ENCODE peak calls at places on chromosome 1, in five cellular contexts. V is stomach, J is HCT116, N is transverse colon, R is K562. G is an unnamed sample.

GRCh38 chr1:32724678-32725594 is 22.4 kb upstream of the SYNC start:
- DNase-seq in R (peak), N (peak), J (peak), V (peak), G (no peak)

GRCh38 chr1:36076979-36077573 is 6.8 kb upstream of the TEKT2 start:
- DNase-seq in J (no peak), R (no peak), N (no peak), V (no peak), G (no peak)

GRCh38 chr1:116374340-116375164 is 1.5 kb downstream of the ATP1A1 start:
- DNase-seq in N (peak), V (no peak), R (no peak), J (no peak), G (no peak)

GRCh38 chr1:50972766-50973165 is 2.7 kb downstream of the CDKN2C start:
- DNase-seq in J (no peak), N (no peak), V (no peak), R (no peak), G (no peak)

GRCh38 chr1:40948741-40949528 is 30.6 kb upstream of the CTPS1 start:
- DNase-seq in N (peak), V (peak), R (peak), J (peak), G (no peak)

GRCh38 chr1:109425902-109426277 is 358 bp downstream of the PSMA5 start:
- DNase-seq in V (peak), R (peak), J (no peak), N (peak), G (peak)

GRCh38 chr1:9371391-9371935 is 78.8 kb downstream of the SPSB1 start:
- DNase-seq in R (no peak), N (peak), J (no peak), V (peak), G (no peak)

GRCh38 chr1:44367932-44368331 is 12.9 kb upstream of the ERI3 start:
- DNase-seq in N (no peak), R (no peak), V (no peak), J (no peak), G (no peak)

GRCh38 chr1:6092211-6092610 is 46.5 kb downstream of the KCNAB2 start:
- DNase-seq in J (no peak), N (no peak), V (no peak), R (no peak), G (no peak)

GRCh38 chr1:146032613-146033219 is 11.2 kb upstream of the HJV start:
- DNase-seq in V (no peak), J (peak), R (peak), N (no peak), G (no peak)

GRCh38 chr1:220803401-220804201 is 16.9 kb downstream of the MTARC1 start:
- DNase-seq in J (no peak), V (no peak), R (peak), N (no peak), G (no peak)

GRCh38 chr1:209747580-209748262 is 8.1 kb upstream of the TRAF3IP3 start:
- DNase-seq in V (peak), J (peak), R (peak), N (peak), G (peak)

GRCh38 chr1:229893762-229894444 is 173.1 kb upstream of the GALNT2 start:
- DNase-seq in R (no peak), V (no peak), J (no peak), N (no peak), G (no peak)

GRCh38 chr1:8482844-8483436 is 165.0 kb downstream of the SLC45A1 start:
- DNase-seq in N (no peak), R (no peak), V (no peak), J (no peak), G (no peak)

GRCh38 chr1:237814319-237814924 is 76.3 kb downstream of the ZP4 start:
- DNase-seq in N (no peak), J (no peak), V (no peak), R (no peak), G (no peak)

GRCh38 chr1:23624440-23624839 is 65.1 kb upstream of the ID3 start:
- DNase-seq in N (no peak), R (no peak), J (no peak), V (no peak), G (no peak)

GRCh38 chr1:85374160-85374559 is 90.8 kb downstream of the DDAH1 start:
- DNase-seq in J (peak), R (no peak), V (no peak), N (no peak), G (no peak)

GRCh38 chr1:209899948-209900347 is 38.1 kb upstream of the SYT14 start:
- DNase-seq in R (peak), N (no peak), J (peak), V (no peak), G (peak)

GRCh38 chr1:56933161-56933560 is 32.7 kb downstream of the C8B start:
- DNase-seq in R (no peak), N (no peak), V (no peak), J (no peak), G (no peak)

GRCh38 chr1:181152892-181153633 is 64.6 kb downstream of the IER5 start:
- DNase-seq in J (no peak), N (peak), V (peak), R (peak), G (no peak)

GRCh38 chr1:50981741-50982140 is 11.7 kb downstream of the CDKN2C start:
- DNase-seq in V (no peak), R (no peak), J (no peak), N (no peak), G (no peak)

GRCh38 chr1:1282998-1283397 is 2.8 kb downstream of the SCNN1D start:
- DNase-seq in V (no peak), R (no peak), J (no peak), N (no peak), G (no peak)

GRCh38 chr1:24897263-24898151 is 32.6 kb downstream of the RUNX3 start:
- DNase-seq in V (peak), N (peak), R (no peak), J (no peak), G (no peak)

GRCh38 chr1:24970399-24970753 is 40.3 kb upstream of the RUNX3 start:
- DNase-seq in R (peak), J (no peak), V (no peak), N (no peak), G (no peak)

GRCh38 chr1:41371630-41372599 is 10.7 kb downstream of the FOXO6 start:
- DNase-seq in N (no peak), J (no peak), V (no peak), R (no peak), G (no peak)

GRCh38 chr1:25888426-25888987 is 13.0 kb upstream of the PAQR7 start:
- DNase-seq in N (no peak), R (peak), V (no peak), J (no peak), G (no peak)

GRCh38 chr1:235075121-235075954 is 53.3 kb downstream of the TOMM20 start:
- DNase-seq in N (peak), J (no peak), V (peak), R (no peak), G (peak)

GRCh38 chr1:31617917-31618746 is 643 bp downstream of the HCRTR1 start:
- DNase-seq in V (peak), R (peak), J (no peak), N (peak), G (peak)

GRCh38 chr1:58975888-58976287 is 192.0 kb upstream of the JUN start:
- DNase-seq in N (no peak), R (peak), V (no peak), J (no peak), G (no peak)

GRCh38 chr1:180887841-180888240 is 24.9 kb upstream of the KIAA1614 start:
- DNase-seq in V (no peak), N (no peak), J (no peak), R (no peak), G (no peak)

GRCh38 chr1:201360486-201360885 is 17.0 kb downstream of the TNNT2 start:
- DNase-seq in R (no peak), N (no peak), J (no peak), V (no peak), G (no peak)

GRCh38 chr1:184854456-184855180 is 100.0 kb upstream of the EDEM3 start:
- DNase-seq in V (no peak), R (no peak), J (no peak), N (no peak), G (no peak)

GRCh38 chr1:162562452-162562828 is 918 bp downstream of the UAP1 start:
- DNase-seq in V (no peak), R (no peak), J (no peak), N (peak), G (no peak)

GRCh38 chr1:7130127-7130526 is 344.9 kb downstream of the CAMTA1 start:
- DNase-seq in N (no peak), J (no peak), R (no peak), V (no peak), G (no peak)

GRCh38 chr1:7121622-7121988 is 336.4 kb downstream of the CAMTA1 start:
- DNase-seq in R (no peak), J (no peak), V (peak), N (peak), G (no peak)

GRCh38 chr1:7128293-7128692 is 343.0 kb downstream of the CAMTA1 start:
- DNase-seq in N (no peak), R (no peak), J (no peak), V (no peak), G (no peak)

GRCh38 chr1:7127322-7128050 is 342.2 kb downstream of the CAMTA1 start:
- DNase-seq in N (no peak), R (no peak), V (no peak), J (no peak), G (no peak)
- TF ChIP-seq POLR2AphosphoS5 in N (no peak), R (no peak), V (peak), J (no peak), G (no peak)

DNA sequence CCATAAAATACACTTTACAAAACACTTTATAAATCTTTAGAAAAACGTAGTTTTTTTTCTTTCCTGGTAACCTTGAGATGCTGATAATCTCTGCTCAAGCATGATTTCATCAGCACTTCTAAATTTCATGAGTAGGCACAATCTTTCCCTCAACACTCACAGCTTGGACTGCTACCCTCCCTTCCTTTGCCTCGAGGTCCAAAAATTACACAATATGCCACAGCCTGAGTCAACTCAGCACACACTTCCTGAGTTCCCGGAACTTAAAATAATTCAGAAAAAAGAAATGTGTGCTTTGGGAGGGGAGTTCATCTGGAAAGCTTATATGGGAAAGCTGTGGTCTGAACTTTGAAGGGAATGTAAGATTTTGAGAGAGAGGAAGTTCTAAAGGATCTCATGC is 5.9 kb downstream of the CLCA2 start:
- DNase-seq in J (no peak), N (no peak), V (no peak), R (no peak), G (no peak)
- TF ChIP-seq POLR2AphosphoS5 in J (no peak), N (peak), V (no peak), R (no peak), G (no peak)

GRCh38 chr1:87034351-87034750 is 119.9 kb downstream of the HS2ST1 start:
- DNase-seq in R (no peak), N (no peak), J (no peak), V (no peak), G (no peak)

GRCh38 chr1:87042127-87042811 is 127.8 kb downstream of the HS2ST1 start:
- DNase-seq in N (no peak), R (no peak), J (no peak), V (no peak), G (no peak)

GRCh38 chr1:87044840-87045239 is 130.4 kb downstream of the HS2ST1 start:
- DNase-seq in V (no peak), N (no peak), R (no peak), J (no peak), G (no peak)

GRCh38 chr1:87044424-87044823 is 130.0 kb downstream of the HS2ST1 start:
- DNase-seq in V (no peak), J (no peak), N (no peak), R (no peak), G (no peak)

GRCh38 chr1:87039096-87039495 is 124.7 kb downstream of the HS2ST1 start:
- DNase-seq in N (no peak), V (no peak), R (no peak), J (no peak), G (no peak)
- TF ChIP-seq POLR2AphosphoS5 in N (no peak), V (no peak), R (no peak), J (no peak), G (no peak)

DNA sequence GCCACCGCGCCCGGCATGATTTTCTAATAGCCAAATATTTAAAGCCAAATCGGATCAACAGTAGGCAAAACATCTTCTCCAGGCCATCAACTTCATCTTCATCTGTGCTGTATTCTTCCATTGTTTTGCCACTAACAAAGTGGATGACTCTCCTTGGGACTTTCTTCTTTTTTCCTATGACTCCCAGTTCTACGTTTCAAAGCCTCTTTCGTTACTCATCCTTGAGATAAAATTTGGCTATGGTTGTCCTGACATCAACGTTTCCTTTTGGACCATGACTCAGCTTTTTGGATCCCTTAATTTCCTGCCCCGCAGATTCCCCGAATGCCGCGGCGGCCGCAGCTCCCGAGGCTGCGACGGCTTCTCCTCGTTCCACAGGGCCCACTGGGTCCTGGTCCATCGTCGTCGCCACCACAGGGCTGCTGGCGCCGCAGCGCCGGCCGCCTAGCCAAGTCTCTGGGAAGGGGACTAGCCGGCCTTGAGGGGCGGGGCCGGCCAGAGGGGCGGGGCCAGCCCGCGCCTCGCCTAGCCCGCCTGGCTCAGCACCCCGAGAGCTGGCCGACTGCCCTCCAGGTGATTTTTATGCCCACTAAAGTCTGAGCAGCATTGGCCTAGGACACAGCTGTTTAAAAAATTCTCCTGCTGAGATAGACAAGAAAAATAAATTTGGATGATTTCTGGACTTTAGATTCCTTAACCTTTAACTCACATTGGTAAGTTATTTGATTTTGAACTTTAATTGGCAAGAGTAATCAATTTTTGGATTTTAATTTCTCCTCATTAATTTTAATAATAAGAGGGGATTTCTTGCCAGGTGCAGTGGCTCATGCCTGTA is 93.9 kb downstream of the ADCY10 start:
- DNase-seq in N (peak), R (peak), V (peak), J (peak), G (peak)
- TF ChIP-seq POLR2AphosphoS5 in N (peak), R (peak), V (peak), J (no peak), G (no peak)

GRCh38 chr1:2404142-2404889 is 8.0 kb downstream of the PEX10 start:
- DNase-seq in N (no peak), V (no peak), R (no peak), J (no peak), G (no peak)

GRCh38 chr1:2406451-2407041 is 5.8 kb downstream of the PEX10 start:
- DNase-seq in J (no peak), N (no peak), R (no peak), V (no peak), G (no peak)

GRCh38 chr1:2404890-2405511 is 7.4 kb downstream of the PEX10 start:
- DNase-seq in V (no peak), N (no peak), J (no peak), R (no peak), G (no peak)

GRCh38 chr1:2407166-2407990 is 5.0 kb downstream of the PEX10 start:
- DNase-seq in N (no peak), R (no peak), V (no peak), J (no peak), G (no peak)

GRCh38 chr1:2405588-2406295 is 6.6 kb downstream of the PEX10 start:
- DNase-seq in V (no peak), N (no peak), R (no peak), J (no peak), G (no peak)
- TF ChIP-seq POLR2AphosphoS5 in V (no peak), N (no peak), R (no peak), J (peak), G (no peak)

GRCh38 chr1:203306970-203307541 is 1.7 kb downstream of the BTG2 start:
- DNase-seq in V (peak), N (peak), J (no peak), R (no peak), G (no peak)
- TF ChIP-seq POLR2AphosphoS5 in V (no peak), N (peak), J (no peak), R (no peak), G (peak)